ENCODE peak calls at places on chromosomes 3 and 15, in four cellular contexts. One of them, this sample, is unnamed.

GRCh38 chr3:23376516-23377248 is 173.6 kb downstream of the UBE2E2 start:
- DNase-seq in mucosa of descending colon: no peak
- DNase-seq in psoas muscle: no peak
- DNase-seq in kidney: no peak
- DNase-seq in this sample: no peak

GRCh38 chr3:170257145-170257544 is 34.9 kb downstream of the PRKCI start:
- DNase-seq in kidney: no peak
- DNase-seq in psoas muscle: no peak
- DNase-seq in mucosa of descending colon: no peak
- DNase-seq in this sample: no peak

GRCh38 chr3:10926831-10927521 is 65.6 kb upstream of the SLC6A1 start:
- DNase-seq in psoas muscle: no peak
- DNase-seq in kidney: no peak
- DNase-seq in mucosa of descending colon: no peak
- DNase-seq in this sample: peak; percentile 23

GRCh38 chr3:169945313-169945712 is 21.3 kb upstream of the SEC62 start:
- DNase-seq in mucosa of descending colon: peak; percentile 72
- DNase-seq in psoas muscle: no peak
- DNase-seq in kidney: no peak
- DNase-seq in this sample: peak; percentile 12

GRCh38 chr3:143551790-143552189 is 296.5 kb downstream of the SLC9A9 start:
- DNase-seq in kidney: no peak
- DNase-seq in mucosa of descending colon: no peak
- DNase-seq in psoas muscle: no peak
- DNase-seq in this sample: no peak

GRCh38 chr3:183537295-183537730 is 18.2 kb downstream of the KLHL6 start:
- DNase-seq in psoas muscle: peak; percentile 85
- DNase-seq in kidney: no peak
- DNase-seq in mucosa of descending colon: no peak
- DNase-seq in this sample: peak; percentile 60

GRCh38 chr3:100030914-100031313 is 83.4 kb downstream of the FILIP1L start:
- DNase-seq in psoas muscle: no peak
- DNase-seq in mucosa of descending colon: no peak
- DNase-seq in kidney: no peak
- DNase-seq in this sample: no peak

GRCh38 chr15:85579957-85580694 is 199.7 kb downstream of the AKAP13 start:
- DNase-seq in psoas muscle: no peak
- DNase-seq in kidney: no peak
- DNase-seq in mucosa of descending colon: no peak
- DNase-seq in this sample: peak; percentile 81

GRCh38 chr3:123143669-123144411 is 57.9 kb upstream of the SEC22A start:
- DNase-seq in mucosa of descending colon: no peak
- DNase-seq in kidney: no peak
- DNase-seq in psoas muscle: no peak
- DNase-seq in this sample: no peak

GRCh38 chr3:117688583-117688982 is 979.0 kb downstream of the TUSC7 start:
- DNase-seq in psoas muscle: no peak
- DNase-seq in kidney: no peak
- DNase-seq in mucosa of descending colon: no peak
- DNase-seq in this sample: no peak

GRCh38 chr15:63157891-63158431 is 684 bp upstream of the RPS27L start:
- DNase-seq in mucosa of descending colon: no peak
- DNase-seq in psoas muscle: no peak
- DNase-seq in kidney: no peak
- DNase-seq in this sample: peak; percentile 85

GRCh38 chr15:72034859-72035650 is 82.9 kb downstream of the MYO9A start:
- DNase-seq in psoas muscle: no peak
- DNase-seq in mucosa of descending colon: no peak
- DNase-seq in kidney: no peak
- DNase-seq in this sample: no peak

GRCh38 chr3:189172668-189173419 is 1.1 kb downstream of the TPRG1 start:
- DNase-seq in mucosa of descending colon: no peak
- DNase-seq in kidney: no peak
- DNase-seq in psoas muscle: no peak
- DNase-seq in this sample: no peak

GRCh38 chr3:53073553-53074365 is 27.9 kb upstream of the SFMBT1 start:
- DNase-seq in psoas muscle: no peak
- DNase-seq in mucosa of descending colon: no peak
- DNase-seq in kidney: no peak
- DNase-seq in this sample: no peak

GRCh38 chr3:72299321-72299802 is 514.4 kb upstream of the PROK2 start:
- DNase-seq in psoas muscle: no peak
- DNase-seq in kidney: no peak
- DNase-seq in mucosa of descending colon: no peak
- DNase-seq in this sample: peak; percentile 86

GRCh38 chr3:189109145-189109544 is 62.6 kb upstream of the TPRG1 start:
- DNase-seq in psoas muscle: no peak
- DNase-seq in kidney: no peak
- DNase-seq in mucosa of descending colon: no peak
- DNase-seq in this sample: no peak

GRCh38 chr15:90097475-90097874 is 4.8 kb downstream of the IDH2 start:
- DNase-seq in mucosa of descending colon: peak; percentile 41
- DNase-seq in kidney: no peak
- DNase-seq in psoas muscle: no peak
- DNase-seq in this sample: no peak

GRCh38 chr3:37997321-37997720 is 6.7 kb downstream of the VILL start:
- DNase-seq in kidney: peak; percentile 75
- DNase-seq in mucosa of descending colon: peak; percentile 69
- DNase-seq in psoas muscle: peak; percentile 48
- DNase-seq in this sample: no peak

GRCh38 chr3:13189639-13190375 is 116.6 kb upstream of the IQSEC1 start:
- DNase-seq in kidney: peak; percentile 52
- DNase-seq in psoas muscle: no peak
- DNase-seq in mucosa of descending colon: no peak
- DNase-seq in this sample: peak; percentile 20

GRCh38 chr3:23288286-23288685 is 85.2 kb downstream of the UBE2E2 start:
- DNase-seq in mucosa of descending colon: no peak
- DNase-seq in kidney: no peak
- DNase-seq in psoas muscle: no peak
- DNase-seq in this sample: peak; percentile 43

GRCh38 chr3:34323517-34323916 is 525.1 kb downstream of the PDCD6IP start:
- DNase-seq in psoas muscle: no peak
- DNase-seq in kidney: no peak
- DNase-seq in mucosa of descending colon: no peak
- DNase-seq in this sample: no peak

GRCh38 chr3:40690696-40691597 is 166.2 kb downstream of the ZNF621 start:
- DNase-seq in mucosa of descending colon: peak; percentile 55
- DNase-seq in psoas muscle: peak; percentile 87
- DNase-seq in kidney: peak; percentile 82
- DNase-seq in this sample: peak; percentile 17

GRCh38 chr3:9347887-9348286 is 15.0 kb upstream of the THUMPD3 start:
- DNase-seq in kidney: no peak
- DNase-seq in psoas muscle: no peak
- DNase-seq in mucosa of descending colon: no peak
- DNase-seq in this sample: peak; percentile 14

GRCh38 chr3:125322166-125322565 is 53.0 kb downstream of the ZNF148 start:
- DNase-seq in kidney: no peak
- DNase-seq in psoas muscle: peak; percentile 56
- DNase-seq in mucosa of descending colon: no peak
- DNase-seq in this sample: peak; percentile 48

GRCh38 chr3:127729556-127730056 is 56.9 kb downstream of the ABTB1 start:
- DNase-seq in kidney: no peak
- DNase-seq in mucosa of descending colon: no peak
- DNase-seq in psoas muscle: no peak
- DNase-seq in this sample: peak; percentile 35

GRCh38 chr3:152650177-152650576 is 184.8 kb upstream of the P2RY1 start:
- DNase-seq in kidney: no peak
- DNase-seq in psoas muscle: no peak
- DNase-seq in mucosa of descending colon: no peak
- DNase-seq in this sample: peak; percentile 15

GRCh38 chr3:51949121-51949520 is 6.1 kb upstream of the GPR62 start:
- DNase-seq in kidney: peak; percentile 40
- DNase-seq in mucosa of descending colon: no peak
- DNase-seq in psoas muscle: peak; percentile 35
- DNase-seq in this sample: no peak

GRCh38 chr15:60519218-60519617 is 40.3 kb upstream of the ICE2 start:
- DNase-seq in kidney: no peak
- DNase-seq in mucosa of descending colon: no peak
- DNase-seq in psoas muscle: no peak
- DNase-seq in this sample: peak; percentile 18

GRCh38 chr3:64667887-64668581 is 19.8 kb downstream of the ADAMTS9 start:
- DNase-seq in mucosa of descending colon: no peak
- DNase-seq in psoas muscle: peak; percentile 84
- DNase-seq in kidney: peak; percentile 79
- DNase-seq in this sample: no peak

GRCh38 chr3:12656850-12657249 is 7.1 kb downstream of the RAF1 start:
- DNase-seq in mucosa of descending colon: no peak
- DNase-seq in psoas muscle: no peak
- DNase-seq in kidney: no peak
- DNase-seq in this sample: no peak

GRCh38 chr3:62131620-62132019 is 241.7 kb downstream of the FEZF2 start:
- DNase-seq in psoas muscle: no peak
- DNase-seq in mucosa of descending colon: no peak
- DNase-seq in kidney: no peak
- DNase-seq in this sample: peak; percentile 50
- TF ChIP-seq CTCF in psoas muscle: peak; percentile 36
- TF ChIP-seq CTCF in mucosa of descending colon: no peak
- TF ChIP-seq CTCF in kidney: peak; percentile 10
- TF ChIP-seq CTCF in this sample: peak; percentile 53

GRCh38 chr3:174524203-174524602 is 334.9 kb upstream of the NAALADL2 start:
- DNase-seq in kidney: no peak
- DNase-seq in psoas muscle: no peak
- DNase-seq in mucosa of descending colon: no peak
- DNase-seq in this sample: no peak
- H3K4me3 ChIP-seq in kidney: no peak overlapping the region
- H3K4me3 ChIP-seq in psoas muscle: no peak overlapping the region
- H3K4me3 ChIP-seq in mucosa of descending colon: no peak overlapping the region
- H3K4me3 ChIP-seq in this sample: no peak overlapping the region

DNA sequence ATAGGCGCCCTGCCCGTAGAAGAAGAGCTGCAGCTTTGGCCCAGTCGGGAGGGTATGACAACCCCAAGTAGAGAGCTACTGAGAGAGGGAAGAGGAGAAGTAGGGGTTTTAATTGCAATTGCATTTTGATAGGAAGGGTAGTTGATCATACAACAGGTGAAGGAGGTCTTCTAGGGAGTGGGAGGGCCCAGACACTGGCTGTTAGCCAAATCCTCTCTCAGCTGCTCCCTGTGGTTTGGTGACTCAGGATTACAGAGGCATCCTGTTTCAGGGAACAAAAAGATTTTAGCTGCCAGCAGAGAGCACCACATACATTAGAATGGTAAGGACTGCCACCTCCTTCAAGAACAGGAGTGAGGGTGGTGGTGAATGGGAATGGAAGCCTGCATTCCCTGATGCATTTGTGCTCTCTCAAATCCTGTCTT is 408.9 kb upstream of the THBS1 start:
- DNase-seq in psoas muscle: peak; percentile 46
- DNase-seq in kidney: peak; percentile 79
- DNase-seq in mucosa of descending colon: peak; percentile 45
- DNase-seq in this sample: peak; percentile 99
- TF ChIP-seq CTCF in psoas muscle: no peak
- TF ChIP-seq CTCF in kidney: peak; percentile 50
- TF ChIP-seq CTCF in mucosa of descending colon: peak; percentile 13
- TF ChIP-seq CTCF in this sample: peak; percentile 60

GRCh38 chr15:27214032-27214431 is 243.1 kb downstream of the GABRG3 start:
- DNase-seq in psoas muscle: no peak
- DNase-seq in mucosa of descending colon: no peak
- DNase-seq in kidney: no peak
- DNase-seq in this sample: no peak

GRCh38 chr15:27210176-27210575 is 239.2 kb downstream of the GABRG3 start:
- DNase-seq in psoas muscle: no peak
- DNase-seq in kidney: no peak
- DNase-seq in mucosa of descending colon: no peak
- DNase-seq in this sample: no peak
- H3K4me3 ChIP-seq in psoas muscle: no peak overlapping the region
- H3K4me3 ChIP-seq in kidney: no peak overlapping the region
- H3K4me3 ChIP-seq in mucosa of descending colon: no peak overlapping the region
- H3K4me3 ChIP-seq in this sample: no peak overlapping the region

GRCh38 chr3:134311265-134311664 is 60.6 kb upstream of the RYK start:
- DNase-seq in mucosa of descending colon: no peak
- DNase-seq in psoas muscle: no peak
- DNase-seq in kidney: no peak
- DNase-seq in this sample: no peak

GRCh38 chr3:134312873-134313838 is 61.1 kb downstream of the AMOTL2 start:
- DNase-seq in psoas muscle: peak; percentile 94
- DNase-seq in kidney: peak; percentile 95
- DNase-seq in mucosa of descending colon: peak; percentile 72
- DNase-seq in this sample: peak; percentile 87

GRCh38 chr3:134311693-134312071 is 61.0 kb upstream of the RYK start:
- DNase-seq in kidney: peak; percentile 39
- DNase-seq in psoas muscle: no peak
- DNase-seq in mucosa of descending colon: no peak
- DNase-seq in this sample: no peak

GRCh38 chr3:134313839-134314587 is 60.2 kb downstream of the AMOTL2 start:
- DNase-seq in kidney: no peak
- DNase-seq in psoas muscle: no peak
- DNase-seq in mucosa of descending colon: no peak
- DNase-seq in this sample: no peak

DNA sequence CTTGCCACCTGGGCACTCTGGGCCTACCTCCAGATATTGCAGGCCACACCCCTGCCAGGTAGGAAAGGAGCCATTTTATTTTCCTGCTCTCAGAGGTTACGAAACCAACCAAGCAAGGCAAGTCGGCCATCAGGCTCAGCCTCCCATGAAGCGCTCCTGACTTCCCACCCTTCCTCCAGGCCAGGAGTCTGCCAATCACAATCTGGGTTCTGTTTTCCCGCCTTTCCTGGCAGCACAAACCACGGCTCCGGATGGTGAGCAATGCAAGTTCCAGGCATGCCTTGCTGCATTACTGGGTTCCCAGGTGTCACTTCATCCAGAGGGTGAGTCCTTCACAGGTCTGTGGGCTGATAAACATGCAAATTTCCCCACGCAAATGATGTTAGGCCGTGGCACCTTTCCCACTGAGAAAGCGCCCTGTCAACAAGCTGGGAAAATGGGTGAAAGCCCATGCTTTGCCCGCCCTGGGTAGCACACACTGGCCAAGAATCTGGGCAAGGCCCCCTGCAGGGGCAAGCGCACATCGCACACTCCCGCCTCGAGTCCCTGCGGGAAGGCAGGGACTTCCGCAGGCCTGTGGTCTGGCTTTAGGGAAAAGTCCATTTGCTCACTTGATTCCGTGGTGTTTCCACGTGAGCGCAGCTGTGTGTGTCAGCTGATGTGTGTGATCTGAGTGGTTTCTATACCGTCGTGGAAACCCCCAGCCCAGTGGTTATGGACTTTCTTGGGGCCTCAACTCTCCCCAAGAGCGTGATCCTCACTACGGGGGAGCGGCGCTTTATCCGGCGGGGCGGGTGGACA is 61.6 kb upstream of the RYK start:
- DNase-seq in psoas muscle: peak; percentile 71
- DNase-seq in mucosa of descending colon: no peak
- DNase-seq in kidney: peak; percentile 92
- DNase-seq in this sample: no peak
- TF ChIP-seq CTCF in psoas muscle: peak; percentile 13
- TF ChIP-seq CTCF in mucosa of descending colon: no peak
- TF ChIP-seq CTCF in kidney: peak; percentile 21
- TF ChIP-seq CTCF in this sample: peak; percentile 17